ENCODE peak calls at places on chromosomes 1 and 21, in five cellular contexts. A, J, U, S and W are unnamed samples.

GRCh38 chr1:55951291-55951690 is 628.1 kb downstream of the PLPP3 start:
- DNase-seq in U (no peak), A (no peak), S (no peak), J (no peak), W (no peak)

GRCh38 chr1:225250432-225250831 is 177.4 kb downstream of the LBR start:
- DNase-seq in U (no peak), A (peak), S (peak), J (no peak), W (no peak)

GRCh38 chr1:5351366-5351765 is 640.9 kb downstream of the NPHP4 start:
- DNase-seq in J (no peak), S (no peak), A (no peak), U (no peak), W (no peak)

GRCh38 chr1:115477071-115477470 is 139.0 kb upstream of the NGF start:
- DNase-seq in J (no peak), A (no peak), U (no peak), S (no peak), W (no peak)

GRCh38 chr1:15352122-15352957 is 57.3 kb upstream of the EFHD2 start:
- DNase-seq in U (no peak), J (peak), A (peak), S (peak), W (no peak)

GRCh38 chr1:59105548-59106507 is 191.1 kb upstream of the FGGY start:
- DNase-seq in U (no peak), S (no peak), A (no peak), J (no peak), W (no peak)

GRCh38 chr1:158180741-158181576 is at the start of gene CD1D:
- DNase-seq in U (no peak), S (no peak), A (peak), J (peak), W (peak)

GRCh38 chr1:230099435-230099834 is 32.4 kb downstream of the GALNT2 start:
- DNase-seq in S (no peak), U (no peak), J (no peak), A (no peak), W (no peak)

GRCh38 chr1:180595966-180596365 is 35.9 kb upstream of the XPR1 start:
- DNase-seq in S (no peak), A (no peak), J (no peak), U (no peak), W (no peak)

GRCh38 chr21:29870814-29871213 is 69.0 kb downstream of the GRIK1 start:
- DNase-seq in A (no peak), J (no peak), U (no peak), S (no peak), W (no peak)

GRCh38 chr1:61259379-61260148 is 177.2 kb downstream of the NFIA start:
- DNase-seq in U (no peak), J (no peak), A (no peak), S (no peak), W (no peak)

GRCh38 chr21:45981641-45982255 is at the start of gene COL6A1:
- DNase-seq in J (peak), S (peak), A (peak), U (no peak), W (peak)

GRCh38 chr1:65493792-65494191 is 73.3 kb downstream of the LEPR start:
- DNase-seq in J (no peak), S (no peak), U (no peak), A (no peak), W (no peak)

GRCh38 chr1:227766015-227766634 is 30.9 kb downstream of the SNAP47 start:
- DNase-seq in J (no peak), U (no peak), S (peak), A (peak), W (no peak)

GRCh38 chr1:66438062-66438970 is 95.6 kb upstream of the SGIP1 start:
- DNase-seq in S (peak), A (peak), J (no peak), U (no peak), W (no peak)

GRCh38 chr21:29487154-29487553 is 188.4 kb downstream of the BACH1 start:
- DNase-seq in U (no peak), J (no peak), S (no peak), A (no peak), W (no peak)

GRCh38 chr1:204612326-204612725 is 73.2 kb downstream of the LRRN2 start:
- DNase-seq in S (no peak), J (no peak), A (no peak), U (no peak), W (no peak)

GRCh38 chr1:236998571-236998970 is 5.7 kb downstream of the MT1HL1 start:
- DNase-seq in U (no peak), A (no peak), J (no peak), S (no peak), W (no peak)

GRCh38 chr1:5973771-5974170 is 18.5 kb downstream of the NPHP4 start:
- DNase-seq in J (no peak), U (no peak), S (no peak), A (no peak), W (no peak)